ENCODE peak calls at places on chromosomes 4 and X, in five cellular contexts. V, X, P, L and U are unnamed samples. For H3K27me3 and H3K4me1, the result is how much of the 10 kb centered on the place peaks cover.

GRCh38 chr4:84647307-84647884 is 64.5 kb downstream of the CDS1 start:
- DNase-seq in P (no peak), X (no peak), V (peak), L (peak), U (no peak)

GRCh38 chrX:153688900-153689590 is 1.3 kb downstream of the SLC6A8 start:
- DNase-seq in P (no peak), X (peak), V (no peak), L (no peak), U (peak)

GRCh38 chr4:85153221-85153620 is 186.7 kb upstream of the WDFY3 start:
- DNase-seq in L (no peak), P (no peak), V (no peak), X (no peak), U (no peak)

GRCh38 chr4:43987331-43987944 is 461.2 kb downstream of the KCTD8 start:
- DNase-seq in X (no peak), L (no peak), V (no peak), P (no peak), U (no peak)

GRCh38 chr4:110196871-110197420 is 1.5 kb downstream of the ELOVL6 start:
- DNase-seq in L (peak), X (peak), V (no peak), P (no peak), U (peak)

GRCh38 chrX:41389311-41389888 is 55.4 kb downstream of the DDX3X start:
- DNase-seq in V (no peak), P (no peak), X (no peak), L (no peak), U (no peak)

GRCh38 chrX:55907968-55908607 is 190.5 kb downstream of the RRAGB start:
- DNase-seq in P (peak), V (peak), X (no peak), L (peak), U (peak)

GRCh38 chr4:170887396-170887795 is 797.6 kb upstream of the AADAT start:
- DNase-seq in P (no peak), L (no peak), V (no peak), X (no peak), U (no peak)

GRCh38 chrX:20594985-20595384 is 328.3 kb upstream of the RPS6KA3 start:
- DNase-seq in L (no peak), V (no peak), X (no peak), P (no peak), U (peak)

GRCh38 chr4:71189471-71189870 is 149.3 kb upstream of the SLC4A4 start:
- DNase-seq in L (no peak), V (no peak), X (peak), P (no peak), U (peak)

GRCh38 chr4:133096972-133097371 is 52.1 kb upstream of the PCDH10 start:
- DNase-seq in V (no peak), P (no peak), X (no peak), L (peak), U (no peak)

GRCh38 chr4:158850800-158851644 is 82.2 kb downstream of the FNIP2 start:
- DNase-seq in V (no peak), P (no peak), L (no peak), X (peak), U (peak)

GRCh38 chr4:96767815-96768480 is 928.1 kb downstream of the PDHA2 start:
- DNase-seq in L (no peak), V (no peak), P (no peak), X (no peak), U (peak)

GRCh38 chr4:3202836-3203820 is 45.8 kb upstream of the MSANTD1 start:
- DNase-seq in L (no peak), X (no peak), P (no peak), V (peak), U (no peak)

GRCh38 chr4:88211473-88212252 is 53.2 kb upstream of the ABCG2 start:
- DNase-seq in L (no peak), V (no peak), P (no peak), X (peak), U (peak)

GRCh38 chr4:162163892-162164759 is at the start of gene FSTL5:
- DNase-seq in P (peak), X (peak), L (peak), V (no peak), U (peak)

GRCh38 chrX:103211012-103211715 is 3.7 kb upstream of the BEX4 start:
- DNase-seq in V (peak), X (peak), P (no peak), L (peak), U (peak)
- TF ChIP-seq CTCF in V (peak), X (peak), P (peak), L (peak), U (peak)

GRCh38 chrX:68835104-68835442 is 6.3 kb downstream of the EFNB1 start:
- DNase-seq in X (no peak), V (no peak), P (no peak), L (no peak), U (no peak)
- H3K27me3 ChIP-seq in X (under half), V (under half), P (under half), L (half or more), U (under half)

GRCh38 chr4:1626151-1626550 is 58.0 kb downstream of the FAM53A start:
- DNase-seq in V (no peak), L (no peak), X (no peak), P (no peak), U (no peak)
- H3K4me1 ChIP-seq in V (under half), L (under half), X (under half), P (under half), U (under half)

DNA sequence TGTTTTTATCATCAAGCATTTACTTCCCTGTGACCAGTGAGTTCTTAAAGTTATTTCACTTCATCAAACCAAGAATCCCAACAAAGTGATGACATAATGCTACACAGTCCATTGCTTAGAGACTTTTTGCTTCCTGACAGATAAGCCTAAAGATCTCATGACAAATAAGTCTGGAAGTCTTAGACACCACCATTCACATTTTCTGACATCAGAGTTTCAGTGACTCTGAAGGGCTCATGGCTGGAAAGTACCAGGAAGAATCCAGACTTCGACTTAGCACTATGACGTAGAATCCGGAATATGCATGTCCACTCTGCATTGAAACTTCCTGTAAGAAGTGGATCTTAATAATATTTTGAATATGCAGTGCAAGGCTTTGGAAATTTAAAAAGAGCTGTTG is 53.7 kb downstream of the CLDN22 start:
- DNase-seq in P (no peak), V (no peak), L (no peak), X (peak), U (no peak)
- TF ChIP-seq CTCF in P (no peak), V (no peak), L (no peak), X (no peak), U (no peak)

DNA sequence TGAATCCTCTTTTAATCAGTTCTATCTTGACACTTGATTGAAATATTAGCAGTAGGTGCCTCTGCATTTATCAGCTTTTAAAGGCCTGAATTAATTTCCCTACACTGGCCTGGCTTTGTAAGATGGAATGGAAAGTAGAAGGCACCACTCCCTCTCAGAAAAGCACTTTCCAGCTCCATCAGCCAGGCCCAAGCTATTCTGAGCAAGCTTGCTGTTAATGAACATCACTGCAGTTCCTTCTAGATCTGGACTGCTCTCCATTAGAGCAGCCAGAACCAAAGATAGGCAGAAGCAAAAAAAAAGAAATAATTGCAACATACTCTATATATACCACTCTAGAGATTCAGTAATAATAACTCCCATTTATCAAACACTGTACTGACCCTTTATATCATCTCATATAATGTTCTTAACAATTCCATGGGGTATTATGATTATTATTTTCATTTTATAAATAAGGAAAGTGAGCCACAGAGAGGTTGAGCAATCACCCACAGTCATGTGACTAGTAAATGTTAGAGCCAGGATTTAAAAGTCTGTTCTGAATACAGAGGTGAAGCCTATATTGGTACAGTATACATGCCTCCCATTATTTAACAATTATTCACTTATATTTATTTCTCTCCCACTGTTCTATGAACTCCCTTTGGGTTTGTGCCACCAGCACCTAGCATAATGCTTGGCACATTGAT is 39.4 kb upstream of the GPC3 start:
- DNase-seq in L (no peak), X (no peak), V (no peak), P (no peak), U (no peak)
- H3K27me3 ChIP-seq in L (under half), X (under half), V (under half), P (under half), U (under half)

DNA sequence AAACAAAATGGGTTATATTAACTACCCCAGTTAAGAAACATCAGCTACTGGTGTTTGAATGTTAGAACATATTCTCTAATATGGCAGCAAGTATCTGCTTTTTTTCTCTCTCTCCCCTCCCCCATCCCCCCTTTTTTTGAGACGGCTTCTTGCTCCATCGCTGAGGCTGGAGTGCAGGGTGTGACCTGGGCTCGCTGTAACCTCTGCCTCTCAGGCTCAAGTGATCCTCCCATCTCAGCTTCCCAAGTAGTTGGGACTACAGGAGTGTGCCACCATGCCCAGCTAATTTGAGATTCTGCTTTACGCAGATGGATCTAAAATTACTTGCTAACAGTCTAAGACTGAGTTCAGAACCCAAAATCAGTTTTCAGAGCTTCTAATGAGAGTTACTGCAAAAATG is 101.9 kb downstream of the AFF1 start:
- DNase-seq in V (no peak), L (no peak), X (no peak), P (no peak), U (no peak)
- H3K4me1 ChIP-seq in V (under half), L (under half), X (under half), P (half or more), U (under half)

GRCh38 chr4:23775694-23776093 is 114.2 kb downstream of the PPARGC1A start:
- DNase-seq in L (peak), V (no peak), P (no peak), X (no peak), U (peak)
- TF ChIP-seq CTCF in L (peak), V (no peak), P (no peak), X (no peak), U (peak)

GRCh38 chrX:144006811-144007210 is 122.9 kb downstream of the UBE2NL start:
- DNase-seq in L (no peak), P (no peak), X (no peak), V (no peak), U (peak)
- H3K27me3 ChIP-seq in L (under half), P (under half), X (under half), V (under half), U (under half)